ENCODE peak calls at places on chromosomes 13 and 19, in four cellular contexts. One of them, this sample, is unnamed.
A peak's percentile ranks its signal among the peaks of the same experiment; 100 is the strongest.

GRCh38 chr13:23955064-23955463 is 57.8 kb upstream of the C1QTNF9B start:
- DNase-seq in GM12878: no peak
- DNase-seq in sigmoid colon: no peak
- DNase-seq in transverse colon: no peak
- DNase-seq in this sample: no peak

GRCh38 chr13:45518525-45519235 is 53.9 kb downstream of the COG3 start:
- DNase-seq in sigmoid colon: no peak
- DNase-seq in GM12878: no peak
- DNase-seq in transverse colon: no peak
- DNase-seq in this sample: no peak

GRCh38 chr13:111623170-111623569 is 302.7 kb downstream of the TEX29 start:
- DNase-seq in sigmoid colon: no peak
- DNase-seq in transverse colon: no peak
- DNase-seq in GM12878: no peak
- DNase-seq in this sample: no peak

GRCh38 chr19:36686365-36687213 is 823 bp upstream of the ZNF567 start:
- DNase-seq in transverse colon: peak; percentile 14
- DNase-seq in GM12878: no peak
- DNase-seq in sigmoid colon: no peak
- DNase-seq in this sample: no peak

GRCh38 chr19:49912965-49913685 is 15.9 kb upstream of the ATF5 start:
- DNase-seq in transverse colon: no peak
- DNase-seq in sigmoid colon: no peak
- DNase-seq in GM12878: no peak
- DNase-seq in this sample: no peak

GRCh38 chr13:50955212-50955611 is 45.6 kb downstream of the RNASEH2B start:
- DNase-seq in transverse colon: no peak
- DNase-seq in GM12878: no peak
- DNase-seq in sigmoid colon: no peak
- DNase-seq in this sample: no peak

GRCh38 chr19:18049390-18049789 is 37.3 kb downstream of the IL12RB1 start:
- DNase-seq in GM12878: no peak
- DNase-seq in sigmoid colon: peak; percentile 92
- DNase-seq in transverse colon: peak; percentile 57
- DNase-seq in this sample: peak; percentile 64

GRCh38 chr19:15107056-15108010 is at the start of gene SYDE1:
- DNase-seq in GM12878: no peak
- DNase-seq in sigmoid colon: peak; percentile 80
- DNase-seq in transverse colon: no peak
- DNase-seq in this sample: peak; percentile 39

GRCh38 chr19:37468961-37469777 is at the start of gene ZNF570:
- DNase-seq in sigmoid colon: peak; percentile 93
- DNase-seq in transverse colon: peak; percentile 91
- DNase-seq in GM12878: peak; percentile 44
- DNase-seq in this sample: peak; percentile 77

GRCh38 chr19:45356760-45357444 is 13.5 kb downstream of the ERCC2 start:
- DNase-seq in GM12878: no peak
- DNase-seq in transverse colon: no peak
- DNase-seq in sigmoid colon: no peak
- DNase-seq in this sample: no peak

GRCh38 chr13:28655566-28655965 is 3.4 kb upstream of the POMP start:
- DNase-seq in sigmoid colon: no peak
- DNase-seq in transverse colon: no peak
- DNase-seq in GM12878: no peak
- DNase-seq in this sample: no peak

GRCh38 chr13:46295531-46296464 is 84.1 kb downstream of the LRRC63 start:
- DNase-seq in GM12878: peak; percentile 28
- DNase-seq in sigmoid colon: no peak
- DNase-seq in transverse colon: peak; percentile 34
- DNase-seq in this sample: no peak

GRCh38 chr13:98172570-98173405 is 4.3 kb downstream of the RNF113B start:
- DNase-seq in sigmoid colon: no peak
- DNase-seq in transverse colon: no peak
- DNase-seq in GM12878: no peak
- DNase-seq in this sample: no peak

GRCh38 chr19:45908956-45909355 is 5.6 kb downstream of the NANOS2 start:
- DNase-seq in sigmoid colon: no peak
- DNase-seq in transverse colon: no peak
- DNase-seq in GM12878: no peak
- DNase-seq in this sample: no peak

GRCh38 chr19:34461375-34462100 is 20.0 kb upstream of the WTIP start:
- DNase-seq in sigmoid colon: no peak
- DNase-seq in GM12878: no peak
- DNase-seq in transverse colon: no peak
- DNase-seq in this sample: no peak
- H3K36me3 ChIP-seq in sigmoid colon: peaks cover 38% of the 10 kb centered on the region
- H3K36me3 ChIP-seq in GM12878: peaks cover 64% of the 10 kb centered on the region
- H3K36me3 ChIP-seq in transverse colon: peaks cover 3% of the 10 kb centered on the region
- H3K36me3 ChIP-seq in this sample: no peaks in the 10 kb centered on the region

DNA sequence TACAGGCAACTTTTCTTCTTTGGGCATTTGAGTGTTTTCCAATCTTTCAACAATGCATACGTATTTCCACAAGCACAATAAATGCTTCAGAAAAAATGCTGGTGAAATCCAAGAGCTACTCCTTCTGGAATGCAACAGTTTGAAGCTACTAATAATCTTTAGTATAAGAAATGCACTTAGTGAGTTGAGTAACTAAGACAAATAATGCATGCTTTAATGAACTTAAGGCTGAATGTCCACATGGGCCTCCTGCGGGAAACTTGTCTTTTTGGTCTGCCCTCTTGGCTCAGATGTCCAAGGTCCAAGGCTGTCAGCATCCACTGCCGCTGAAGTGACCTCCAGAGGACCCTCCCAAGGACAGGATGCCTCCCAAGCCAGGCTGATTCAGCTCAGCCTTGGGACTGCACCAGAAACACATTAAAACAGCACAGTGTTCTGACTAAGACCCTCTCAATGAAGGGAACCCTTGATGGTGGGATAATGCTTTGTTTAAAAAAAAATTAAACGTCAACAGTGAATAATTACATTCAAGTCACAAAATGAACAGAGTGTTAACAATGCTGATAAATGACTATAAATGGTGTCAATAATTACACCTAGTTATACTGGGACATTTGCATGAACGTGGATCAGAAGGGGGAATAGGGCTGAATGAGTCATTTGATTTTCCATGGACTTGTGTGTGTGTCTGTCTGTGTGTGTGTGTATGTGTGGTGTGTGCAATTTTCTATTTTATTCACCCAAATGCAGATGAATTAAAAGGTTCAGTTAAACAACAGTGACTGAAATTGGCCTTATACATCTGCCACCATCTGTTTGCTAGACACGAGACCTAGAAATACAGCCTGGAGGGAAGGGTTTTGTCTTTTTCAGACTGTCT is 150.5 kb downstream of the COL4A1 start:
- DNase-seq in transverse colon: no peak
- DNase-seq in GM12878: no peak
- DNase-seq in sigmoid colon: no peak
- DNase-seq in this sample: no peak
- TF ChIP-seq POLR2AphosphoS5 in transverse colon: no peak
- TF ChIP-seq POLR2AphosphoS5 in GM12878: no peak
- TF ChIP-seq POLR2AphosphoS5 in sigmoid colon: no peak
- TF ChIP-seq POLR2AphosphoS5 in this sample: no peak

GRCh38 chr19:52155596-52156359 is 15.6 kb downstream of the ZNF836 start:
- DNase-seq in GM12878: no peak
- DNase-seq in sigmoid colon: no peak
- DNase-seq in transverse colon: no peak
- DNase-seq in this sample: no peak
- H3K9me3 ChIP-seq in GM12878: peaks cover 39% of the 10 kb centered on the region
- H3K9me3 ChIP-seq in sigmoid colon: peaks cover 8% of the 10 kb centered on the region
- H3K9me3 ChIP-seq in transverse colon: peaks cover 61% of the 10 kb centered on the region
- H3K9me3 ChIP-seq in this sample: peaks cover 18% of the 10 kb centered on the region

GRCh38 chr19:48461651-48461981 is 6.2 kb downstream of the KCNJ14 start:
- DNase-seq in GM12878: no peak
- DNase-seq in transverse colon: no peak
- DNase-seq in sigmoid colon: no peak
- DNase-seq in this sample: no peak
- H3K36me3 ChIP-seq in GM12878: peaks cover 6% of the 10 kb centered on the region
- H3K36me3 ChIP-seq in transverse colon: no peaks in the 10 kb centered on the region
- H3K36me3 ChIP-seq in sigmoid colon: no peaks in the 10 kb centered on the region
- H3K36me3 ChIP-seq in this sample: no peaks in the 10 kb centered on the region

GRCh38 chr19:38920529-38921419 is 8.8 kb upstream of the CCER2 start:
- DNase-seq in sigmoid colon: no peak
- DNase-seq in GM12878: no peak
- DNase-seq in transverse colon: no peak
- DNase-seq in this sample: no peak
- TF ChIP-seq POLR2AphosphoS5 in sigmoid colon: no peak
- TF ChIP-seq POLR2AphosphoS5 in GM12878: no peak
- TF ChIP-seq POLR2AphosphoS5 in transverse colon: no peak
- TF ChIP-seq POLR2AphosphoS5 in this sample: no peak

This sample was measured in breast epithelium.